ENCODE peak calls at places on chromosomes 13 and 19, in six cellular contexts. S is psoas muscle, B is K562, M is left ventricle myocardium inferior, Z is breast epithelium, O is heart left ventricle. R is an unnamed sample.
A peak's percentile ranks its signal among the peaks of the same experiment; 100 is the strongest.

GRCh38 chr13:48853381-48854102 is 122.2 kb upstream of the FNDC3A start:
- DNase-seq in S (no peak), B (no peak), M (no peak), Z (no peak), O (no peak), R (no peak)

GRCh38 chr13:64074989-64075474 is 2659.4 kb upstream of the PCDH20 start:
- DNase-seq in S (no peak), B (no peak), M (no peak), Z (no peak), O (no peak), R (no peak)

GRCh38 chr13:75418186-75418843 is 63.7 kb downstream of the TBC1D4 start:
- DNase-seq in S (no peak), B (no peak), M (no peak), Z (no peak), O (no peak), R (no peak)

GRCh38 chr19:3398114-3398899 is 31.9 kb downstream of the NFIC start:
- DNase-seq in S (peak; percentile 70), B (no peak), M (peak; percentile 84), Z (peak; percentile 66), O (peak; percentile 77), R (peak; percentile 64)

GRCh38 chr13:37667631-37668161 is 69.1 kb upstream of the POSTN start:
- DNase-seq in S (no peak), B (no peak), M (no peak), Z (no peak), O (no peak), R (no peak)

GRCh38 chr19:33520048-33520643 is 1.4 kb downstream of the PEPD start:
- DNase-seq in S (no peak), B (no peak), M (no peak), Z (no peak), O (no peak), R (no peak)

GRCh38 chr13:85816413-85816812 is 17.2 kb upstream of the SLITRK6 start:
- DNase-seq in S (no peak), B (no peak), M (no peak), Z (no peak), O (no peak), R (no peak)

GRCh38 chr13:31166591-31166990 is 4.9 kb upstream of the HSPH1 start:
- DNase-seq in S (no peak), B (no peak), M (no peak), Z (no peak), O (no peak), R (no peak)

GRCh38 chr13:88526186-88526852 is 855.1 kb downstream of the SLITRK5 start:
- DNase-seq in S (no peak), B (no peak), M (no peak), Z (no peak), O (no peak), R (no peak)

GRCh38 chr19:10533656-10534386 is 9.9 kb upstream of the ATG4D start:
- DNase-seq in S (no peak), B (no peak), M (no peak), Z (no peak), O (no peak), R (no peak)

GRCh38 chr13:78602561-78603239 is 652 bp downstream of the POU4F1 start:
- DNase-seq in S (no peak), B (peak; percentile 17), M (no peak), Z (no peak), O (no peak), R (no peak)

GRCh38 chr19:43956827-43957226 is 5.8 kb downstream of the ZNF221 start:
- DNase-seq in S (no peak), B (no peak), M (no peak), Z (no peak), O (no peak), R (no peak)

GRCh38 chr13:113672002-113672651 is 5.1 kb downstream of the GRK1 start:
- DNase-seq in S (no peak), B (no peak), M (peak; percentile 4), Z (no peak), O (no peak), R (no peak)

GRCh38 chr13:87889241-87889640 is 218.1 kb downstream of the SLITRK5 start:
- DNase-seq in S (no peak), B (no peak), M (no peak), Z (no peak), O (no peak), R (no peak)

GRCh38 chr13:30750036-30750435 is 14.7 kb downstream of the ALOX5AP start:
- DNase-seq in S (no peak), B (no peak), M (no peak), Z (no peak), O (no peak), R (no peak)

GRCh38 chr13:94129490-94129894 is 350.0 kb downstream of the DCT start:
- DNase-seq in S (no peak), B (no peak), M (no peak), Z (no peak), O (peak; percentile 27), R (no peak)

GRCh38 chr13:42969558-42970172 is 22.4 kb downstream of the EPSTI1 start:
- DNase-seq in S (peak; percentile 81), B (peak; percentile 63), M (peak; percentile 82), Z (peak; percentile 63), O (peak; percentile 70), R (peak; percentile 78)

GRCh38 chr13:42968906-42969305 is 23.1 kb downstream of the EPSTI1 start:
- DNase-seq in S (no peak), B (no peak), M (no peak), Z (peak; percentile 69), O (no peak), R (peak; percentile 85)

GRCh38 chr13:42971670-42972355 is 20.2 kb downstream of the EPSTI1 start:
- DNase-seq in S (no peak), B (no peak), M (no peak), Z (no peak), O (no peak), R (no peak)

GRCh38 chr13:42973581-42973980 is 18.5 kb downstream of the EPSTI1 start:
- DNase-seq in S (no peak), B (no peak), M (no peak), Z (no peak), O (no peak), R (no peak)

DNA sequence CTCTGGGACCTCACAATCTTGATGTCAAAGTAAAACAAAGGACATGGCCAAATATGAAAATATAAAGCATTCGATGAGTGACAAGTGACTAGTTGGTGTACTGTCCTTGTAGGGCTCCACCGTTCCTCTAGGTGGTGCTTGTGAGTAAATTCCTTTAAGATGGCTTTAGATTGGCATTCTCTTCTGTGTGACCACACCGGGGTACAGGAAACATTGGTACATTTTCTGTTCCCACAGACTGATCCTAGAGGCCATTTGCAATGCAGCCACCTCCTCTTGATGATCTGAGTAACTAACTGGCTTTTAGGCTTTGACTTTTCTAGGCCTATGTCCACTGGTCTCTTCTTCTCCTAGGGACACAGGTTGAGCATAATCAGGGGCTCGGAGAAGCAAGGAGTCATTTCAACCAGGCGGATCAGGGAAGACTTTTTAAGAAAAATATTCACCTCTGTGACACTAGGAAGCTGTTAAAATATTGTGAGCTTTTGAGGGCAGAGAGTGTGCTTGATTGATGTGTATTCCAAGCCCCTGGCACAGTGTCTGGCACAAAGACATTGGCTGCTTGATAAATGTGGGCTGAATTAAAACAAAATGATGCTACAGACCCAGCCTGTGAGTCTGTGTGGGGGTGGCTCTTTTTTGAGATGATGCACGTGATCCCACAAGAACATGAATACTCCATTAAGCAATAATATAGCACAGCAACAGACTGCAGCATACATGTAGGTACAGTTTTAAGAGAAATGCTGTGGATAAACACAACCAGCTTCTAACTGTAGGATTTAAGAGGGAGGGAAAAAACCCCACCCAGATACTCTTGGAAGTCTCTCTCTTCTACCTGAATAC is 21.0 kb downstream of the EPSTI1 start:
- DNase-seq in S (no peak), B (peak; percentile 26), M (no peak), Z (no peak), O (no peak), R (no peak)
- TF ChIP-seq CTCF in S (peak; percentile 49), B (peak; percentile 36), M (peak; percentile 84), Z (peak; percentile 52), O (peak; percentile 70), R (peak; percentile 72)

DNA sequence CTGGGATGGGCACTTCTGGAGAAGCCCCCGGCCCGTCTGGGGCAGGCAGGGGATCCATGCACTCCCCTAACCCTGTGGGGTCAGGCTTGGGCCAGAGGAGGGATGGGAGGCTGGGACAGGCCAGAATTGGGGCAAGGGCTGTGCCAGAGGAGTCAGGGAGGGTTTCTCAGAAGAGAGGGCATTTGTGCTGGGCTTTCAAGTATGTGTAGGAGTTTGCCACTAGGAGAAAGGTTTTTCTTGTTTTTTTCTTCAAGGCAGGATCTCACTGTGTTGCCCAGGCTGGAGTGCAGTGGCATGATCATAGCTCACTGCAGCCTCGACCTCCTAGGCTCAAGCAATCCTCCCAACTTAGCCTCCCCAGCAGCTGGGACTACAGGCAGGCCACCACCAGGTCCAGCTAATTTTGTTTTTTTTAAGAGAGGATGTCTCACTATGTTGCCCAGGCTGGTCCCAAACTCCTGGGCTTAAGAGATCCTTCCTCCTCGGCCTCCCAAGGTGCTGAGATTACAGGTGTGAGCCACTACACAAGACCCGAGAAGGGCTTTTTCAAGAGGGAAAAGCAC is 1.1 kb upstream of the MEF2B start:
- DNase-seq in S (no peak), B (no peak), M (no peak), Z (no peak), O (no peak), R (no peak)
- H3K4me1 ChIP-seq in S (peaks cover 19% of the 10 kb centered on the region), B (peaks cover 34% of the 10 kb centered on the region), M (peaks cover 12% of the 10 kb centered on the region), Z (no peaks in the 10 kb centered on the region), O (peaks cover 4% of the 10 kb centered on the region), R (peaks cover 6% of the 10 kb centered on the region)

DNA sequence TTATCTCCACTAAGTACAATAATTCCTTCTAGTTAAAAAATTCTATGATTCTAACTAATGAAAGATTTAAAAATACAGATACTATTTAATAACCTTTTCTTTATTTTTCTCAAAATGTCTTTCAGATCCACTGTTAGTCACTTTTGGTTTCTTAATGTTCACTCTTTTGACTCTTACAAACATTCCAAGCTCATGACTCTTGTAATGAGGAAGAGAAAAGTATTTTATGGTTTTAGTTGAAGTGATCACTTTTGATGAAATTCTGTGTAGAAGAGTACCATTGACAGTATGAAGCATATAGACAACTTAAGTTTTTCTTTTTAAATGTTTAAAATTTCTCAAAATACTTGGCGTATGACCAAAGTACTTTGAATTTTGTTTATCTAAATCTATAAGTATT is 27.8 kb downstream of the COG3 start:
- DNase-seq in S (no peak), B (no peak), M (no peak), Z (no peak), O (no peak), R (no peak)
- H3K36me3 ChIP-seq in S (peaks cover 91% of the 10 kb centered on the region), B (peaks cover 36% of the 10 kb centered on the region), M (peaks cover 80% of the 10 kb centered on the region), Z (no peaks in the 10 kb centered on the region), O (peaks cover 41% of the 10 kb centered on the region), R (no peaks in the 10 kb centered on the region)

GRCh38 chr13:111177081-111177711 is 62.1 kb downstream of the ARHGEF7 start:
- DNase-seq in S (peak; percentile 51), B (no peak), M (peak; percentile 75), Z (no peak), O (peak; percentile 82), R (peak; percentile 54)

GRCh38 chr13:111178417-111178816 is 63.3 kb downstream of the ARHGEF7 start:
- DNase-seq in S (no peak), B (no peak), M (no peak), Z (no peak), O (no peak), R (no peak)

GRCh38 chr13:111177803-111178389 is 62.8 kb downstream of the ARHGEF7 start:
- DNase-seq in S (no peak), B (no peak), M (no peak), Z (no peak), O (no peak), R (no peak)

GRCh38 chr13:111181977-111182376 is 66.9 kb downstream of the ARHGEF7 start:
- DNase-seq in S (no peak), B (no peak), M (no peak), Z (no peak), O (no peak), R (no peak)

GRCh38 chr13:111179908-111180756 is 65.0 kb downstream of the ARHGEF7 start:
- DNase-seq in S (no peak), B (no peak), M (no peak), Z (no peak), O (no peak), R (no peak)
- TF ChIP-seq CTCF in S (no peak), B (no peak), M (no peak), Z (no peak), O (no peak), R (no peak)

GRCh38 chr19:2045501-2046045 is 5.5 kb downstream of the MKNK2 start:
- DNase-seq in S (peak; percentile 60), B (no peak), M (no peak), Z (no peak), O (no peak), R (no peak)
- H3K4me1 ChIP-seq in S (peaks cover 86% of the 10 kb centered on the region), B (peaks cover 29% of the 10 kb centered on the region), M (peaks cover 100% of the 10 kb centered on the region), Z (peaks cover 72% of the 10 kb centered on the region), O (peaks cover 88% of the 10 kb centered on the region), R (peaks cover 71% of the 10 kb centered on the region)

R was measured in mucosa of descending colon.